ENCODE peak calls at places on chromosomes 3 and 15, in seven cellular contexts. One of them, this sample, is unnamed.

GRCh38 chr3:38127611-38128302 is 9.2 kb downstream of the ACAA1 start:
- DNase-seq in choroid plexus epithelial cell: no peak
- DNase-seq in stomach: peak
- DNase-seq in adrenal gland: no peak
- DNase-seq in HCT116: no peak
- DNase-seq in cardiac muscle cell: no peak
- DNase-seq in RWPE2: peak
- DNase-seq in this sample: no peak

GRCh38 chr15:92597548-92597947 is 58.0 kb downstream of the FAM174B start:
- DNase-seq in choroid plexus epithelial cell: no peak
- DNase-seq in stomach: no peak
- DNase-seq in adrenal gland: no peak
- DNase-seq in HCT116: no peak
- DNase-seq in cardiac muscle cell: no peak
- DNase-seq in RWPE2: no peak
- DNase-seq in this sample: no peak

GRCh38 chr3:136989781-136990524 is 32.2 kb downstream of the IL20RB start:
- DNase-seq in choroid plexus epithelial cell: no peak
- DNase-seq in stomach: no peak
- DNase-seq in adrenal gland: no peak
- DNase-seq in HCT116: no peak
- DNase-seq in cardiac muscle cell: no peak
- DNase-seq in RWPE2: no peak
- DNase-seq in this sample: no peak

GRCh38 chr3:183984749-183985729 is 32.6 kb downstream of the ABCC5 start:
- DNase-seq in choroid plexus epithelial cell: peak
- DNase-seq in stomach: no peak
- DNase-seq in adrenal gland: no peak
- DNase-seq in HCT116: no peak
- DNase-seq in cardiac muscle cell: no peak
- DNase-seq in RWPE2: no peak
- DNase-seq in this sample: no peak

GRCh38 chr3:108669211-108669610 is 79.7 kb downstream of the DZIP3 start:
- DNase-seq in choroid plexus epithelial cell: no peak
- DNase-seq in stomach: no peak
- DNase-seq in adrenal gland: no peak
- DNase-seq in HCT116: no peak
- DNase-seq in cardiac muscle cell: no peak
- DNase-seq in RWPE2: no peak
- DNase-seq in this sample: no peak

GRCh38 chr15:61028427-61028826 is 200.7 kb downstream of the RORA start:
- DNase-seq in choroid plexus epithelial cell: no peak
- DNase-seq in stomach: no peak
- DNase-seq in adrenal gland: no peak
- DNase-seq in HCT116: no peak
- DNase-seq in cardiac muscle cell: no peak
- DNase-seq in RWPE2: no peak
- DNase-seq in this sample: no peak

GRCh38 chr3:9550999-9551398 is 2.6 kb downstream of the LHFPL4 start:
- DNase-seq in choroid plexus epithelial cell: no peak
- DNase-seq in stomach: no peak
- DNase-seq in adrenal gland: no peak
- DNase-seq in HCT116: no peak
- DNase-seq in cardiac muscle cell: no peak
- DNase-seq in RWPE2: no peak
- DNase-seq in this sample: no peak

GRCh38 chr15:90336705-90337141 is 15.4 kb upstream of the ZNF774 start:
- DNase-seq in choroid plexus epithelial cell: peak
- DNase-seq in stomach: no peak
- DNase-seq in adrenal gland: no peak
- DNase-seq in HCT116: no peak
- DNase-seq in cardiac muscle cell: no peak
- DNase-seq in RWPE2: no peak
- DNase-seq in this sample: peak

GRCh38 chr3:168864107-168865021 is 768.6 kb upstream of the GOLIM4 start:
- DNase-seq in choroid plexus epithelial cell: no peak
- DNase-seq in stomach: no peak
- DNase-seq in adrenal gland: no peak
- DNase-seq in HCT116: no peak
- DNase-seq in cardiac muscle cell: no peak
- DNase-seq in RWPE2: no peak
- DNase-seq in this sample: no peak

GRCh38 chr15:73346735-73347312 is 21.9 kb downstream of the HCN4 start:
- DNase-seq in choroid plexus epithelial cell: peak
- DNase-seq in stomach: peak
- DNase-seq in adrenal gland: peak
- DNase-seq in HCT116: peak
- DNase-seq in cardiac muscle cell: peak
- DNase-seq in RWPE2: no peak
- DNase-seq in this sample: no peak

GRCh38 chr15:90471769-90472168 is 58.0 kb upstream of the CRTC3 start:
- DNase-seq in choroid plexus epithelial cell: no peak
- DNase-seq in stomach: no peak
- DNase-seq in adrenal gland: no peak
- DNase-seq in HCT116: no peak
- DNase-seq in cardiac muscle cell: no peak
- DNase-seq in RWPE2: no peak
- DNase-seq in this sample: no peak

GRCh38 chr3:151460774-151461450 is at the start of gene IGSF10:
- DNase-seq in choroid plexus epithelial cell: no peak
- DNase-seq in stomach: peak
- DNase-seq in adrenal gland: peak
- DNase-seq in HCT116: no peak
- DNase-seq in cardiac muscle cell: no peak
- DNase-seq in RWPE2: no peak
- DNase-seq in this sample: no peak

GRCh38 chr3:14210843-14211594 is 32.4 kb downstream of the LSM3 start:
- DNase-seq in choroid plexus epithelial cell: no peak
- DNase-seq in stomach: no peak
- DNase-seq in adrenal gland: no peak
- DNase-seq in HCT116: no peak
- DNase-seq in cardiac muscle cell: no peak
- DNase-seq in RWPE2: no peak
- DNase-seq in this sample: peak

GRCh38 chr3:17081520-17081919 is 196.8 kb downstream of the PLCL2 start:
- DNase-seq in choroid plexus epithelial cell: no peak
- DNase-seq in stomach: no peak
- DNase-seq in adrenal gland: no peak
- DNase-seq in HCT116: no peak
- DNase-seq in cardiac muscle cell: no peak
- DNase-seq in RWPE2: no peak
- DNase-seq in this sample: no peak

GRCh38 chr3:87367752-87368151 is 91.4 kb upstream of the POU1F1 start:
- DNase-seq in choroid plexus epithelial cell: no peak
- DNase-seq in stomach: no peak
- DNase-seq in adrenal gland: no peak
- DNase-seq in HCT116: no peak
- DNase-seq in cardiac muscle cell: no peak
- DNase-seq in RWPE2: no peak
- DNase-seq in this sample: no peak

GRCh38 chr15:43777293-43777819 is 590 bp upstream of the ELL3 start:
- DNase-seq in choroid plexus epithelial cell: peak
- DNase-seq in stomach: peak
- DNase-seq in adrenal gland: peak
- DNase-seq in HCT116: peak
- DNase-seq in cardiac muscle cell: peak
- DNase-seq in RWPE2: peak
- DNase-seq in this sample: peak

GRCh38 chr3:159273608-159274007 is 471.8 kb downstream of the MFSD1 start:
- DNase-seq in choroid plexus epithelial cell: peak
- DNase-seq in stomach: no peak
- DNase-seq in adrenal gland: peak
- DNase-seq in HCT116: no peak
- DNase-seq in cardiac muscle cell: peak
- DNase-seq in RWPE2: no peak
- DNase-seq in this sample: peak

GRCh38 chr15:34239151-34239761 is 14.4 kb downstream of the EMC4 start:
- DNase-seq in choroid plexus epithelial cell: peak
- DNase-seq in stomach: no peak
- DNase-seq in adrenal gland: peak
- DNase-seq in HCT116: peak
- DNase-seq in cardiac muscle cell: no peak
- DNase-seq in RWPE2: peak
- DNase-seq in this sample: peak

GRCh38 chr15:94722025-94722636 is 490.8 kb downstream of the MCTP2 start:
- DNase-seq in choroid plexus epithelial cell: no peak
- DNase-seq in stomach: no peak
- DNase-seq in adrenal gland: no peak
- DNase-seq in HCT116: no peak
- DNase-seq in cardiac muscle cell: no peak
- DNase-seq in RWPE2: no peak
- DNase-seq in this sample: no peak

DNA sequence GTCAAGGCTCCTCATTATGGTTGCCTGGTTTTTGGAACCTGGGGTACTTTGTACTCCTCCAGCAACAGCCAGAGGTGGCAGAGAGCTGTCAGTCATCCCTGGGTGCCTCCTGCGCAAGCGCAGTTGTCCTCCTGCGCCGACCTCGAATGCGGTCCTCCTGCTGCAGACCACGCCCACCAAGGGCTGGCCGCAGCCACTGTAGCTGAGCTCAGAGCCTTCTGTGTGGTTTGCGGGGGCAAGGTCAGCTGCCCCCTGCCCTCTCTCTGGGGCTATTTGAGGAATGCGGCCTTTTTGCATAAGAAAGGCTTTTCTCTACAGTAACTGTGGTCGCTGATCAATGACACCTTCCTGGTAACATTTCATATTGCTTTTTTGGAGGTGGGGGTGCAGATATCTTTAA is 131.3 kb upstream of the SNRPN start:
- DNase-seq in choroid plexus epithelial cell: no peak
- DNase-seq in stomach: no peak
- DNase-seq in adrenal gland: no peak
- DNase-seq in HCT116: no peak
- DNase-seq in cardiac muscle cell: peak
- DNase-seq in RWPE2: no peak
- DNase-seq in this sample: no peak
- H3K4me3 ChIP-seq in choroid plexus epithelial cell: no peak
- H3K4me3 ChIP-seq in stomach: no peak
- H3K4me3 ChIP-seq in adrenal gland: no peak
- H3K4me3 ChIP-seq in HCT116: no peak
- H3K4me3 ChIP-seq in cardiac muscle cell: peak
- H3K4me3 ChIP-seq in RWPE2: no peak
- H3K4me3 ChIP-seq in this sample: no peak

DNA sequence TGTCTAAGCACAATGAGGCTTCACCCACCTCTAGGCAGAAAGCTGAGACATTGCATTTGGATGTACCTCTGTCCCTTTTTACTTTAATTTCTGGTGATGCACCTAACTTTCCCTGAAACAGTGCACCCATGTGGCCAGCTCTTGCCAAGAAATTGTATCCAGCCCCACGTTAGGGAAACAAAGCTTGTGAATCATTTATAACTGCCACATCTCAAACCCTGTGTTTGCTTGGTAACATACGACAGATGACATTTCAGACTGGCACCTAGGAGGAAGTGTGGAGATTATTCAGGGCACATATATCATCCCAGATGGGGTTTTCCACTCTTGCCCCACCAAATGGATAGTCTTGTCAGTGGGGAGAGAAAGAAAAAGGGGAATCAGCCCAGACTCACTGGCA is 2.1 kb downstream of the CYB561D2 start:
- DNase-seq in choroid plexus epithelial cell: peak
- DNase-seq in stomach: no peak
- DNase-seq in adrenal gland: no peak
- DNase-seq in HCT116: no peak
- DNase-seq in cardiac muscle cell: no peak
- DNase-seq in RWPE2: no peak
- DNase-seq in this sample: no peak
- TF ChIP-seq CTCF in choroid plexus epithelial cell: peak
- TF ChIP-seq CTCF in stomach: no peak
- TF ChIP-seq CTCF in adrenal gland: no peak
- TF ChIP-seq CTCF in HCT116: peak
- TF ChIP-seq CTCF in cardiac muscle cell: peak
- TF ChIP-seq CTCF in RWPE2: peak
- TF ChIP-seq CTCF in this sample: peak

GRCh38 chr3:50156549-50156948 is 1.4 kb downstream of the SEMA3F start:
- DNase-seq in choroid plexus epithelial cell: no peak
- DNase-seq in stomach: no peak
- DNase-seq in adrenal gland: no peak
- DNase-seq in HCT116: no peak
- DNase-seq in cardiac muscle cell: no peak
- DNase-seq in RWPE2: no peak
- DNase-seq in this sample: no peak
- H3K4me3 ChIP-seq in choroid plexus epithelial cell: peak
- H3K4me3 ChIP-seq in stomach: peak
- H3K4me3 ChIP-seq in adrenal gland: no peak
- H3K4me3 ChIP-seq in HCT116: peak
- H3K4me3 ChIP-seq in cardiac muscle cell: peak
- H3K4me3 ChIP-seq in RWPE2: peak
- H3K4me3 ChIP-seq in this sample: peak

GRCh38 chr3:185916042-185916833 is 21.6 kb downstream of the TRA2B start:
- DNase-seq in choroid plexus epithelial cell: no peak
- DNase-seq in stomach: no peak
- DNase-seq in adrenal gland: no peak
- DNase-seq in HCT116: no peak
- DNase-seq in cardiac muscle cell: no peak
- DNase-seq in RWPE2: no peak
- DNase-seq in this sample: no peak

GRCh38 chr3:185912929-185913901 is 24.6 kb downstream of the TRA2B start:
- DNase-seq in choroid plexus epithelial cell: no peak
- DNase-seq in stomach: no peak
- DNase-seq in adrenal gland: no peak
- DNase-seq in HCT116: no peak
- DNase-seq in cardiac muscle cell: no peak
- DNase-seq in RWPE2: no peak
- DNase-seq in this sample: no peak

GRCh38 chr3:185912512-185912911 is 25.3 kb downstream of the TRA2B start:
- DNase-seq in choroid plexus epithelial cell: no peak
- DNase-seq in stomach: no peak
- DNase-seq in adrenal gland: no peak
- DNase-seq in HCT116: no peak
- DNase-seq in cardiac muscle cell: no peak
- DNase-seq in RWPE2: no peak
- DNase-seq in this sample: no peak

GRCh38 chr3:185915642-185916041 is 22.2 kb downstream of the TRA2B start:
- DNase-seq in choroid plexus epithelial cell: no peak
- DNase-seq in stomach: no peak
- DNase-seq in adrenal gland: no peak
- DNase-seq in HCT116: no peak
- DNase-seq in cardiac muscle cell: no peak
- DNase-seq in RWPE2: no peak
- DNase-seq in this sample: no peak

DNA sequence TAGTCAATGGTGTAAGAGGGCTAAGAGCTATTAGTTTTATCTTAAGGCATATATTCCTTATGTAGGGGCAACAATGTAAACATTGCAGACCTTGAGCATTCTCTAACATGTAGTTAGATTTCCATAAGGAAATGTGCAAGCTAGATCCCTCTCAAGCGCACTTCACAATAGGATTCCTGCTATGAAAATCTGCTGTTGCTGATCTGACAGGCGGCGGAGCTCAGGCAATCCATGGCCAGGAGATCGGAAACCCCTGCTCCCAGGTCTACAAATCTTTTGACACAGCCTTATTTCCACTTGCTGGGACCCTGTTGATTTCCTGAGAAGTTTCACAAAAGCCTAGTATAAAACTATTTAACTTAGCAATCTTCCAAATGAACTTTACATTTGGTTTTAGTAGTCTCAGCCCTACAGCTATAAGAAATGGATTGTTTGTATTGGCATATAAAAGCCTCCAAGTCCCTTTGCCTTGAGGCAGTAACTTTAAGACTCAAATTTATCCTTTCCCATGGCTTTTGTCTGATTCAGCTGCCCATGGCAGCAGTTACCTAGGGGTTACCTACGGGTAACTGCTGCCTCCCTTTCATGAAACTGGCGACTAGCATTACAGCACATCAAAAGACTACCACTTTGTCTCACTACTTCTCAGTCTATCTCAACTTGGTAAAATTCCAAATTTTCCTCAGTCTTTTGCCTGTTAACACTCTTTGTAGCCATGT is 22.7 kb downstream of the TRA2B start:
- DNase-seq in choroid plexus epithelial cell: no peak
- DNase-seq in stomach: no peak
- DNase-seq in adrenal gland: no peak
- DNase-seq in HCT116: no peak
- DNase-seq in cardiac muscle cell: no peak
- DNase-seq in RWPE2: no peak
- DNase-seq in this sample: no peak
- TF ChIP-seq CTCF in choroid plexus epithelial cell: no peak
- TF ChIP-seq CTCF in stomach: no peak
- TF ChIP-seq CTCF in adrenal gland: no peak
- TF ChIP-seq CTCF in HCT116: no peak
- TF ChIP-seq CTCF in cardiac muscle cell: no peak
- TF ChIP-seq CTCF in RWPE2: no peak
- TF ChIP-seq CTCF in this sample: no peak

This sample was measured in AG10803.